ENCODE peak calls at places on chromosomes 2 and 18, in six cellular contexts. Z is effector memory CD4-positive, alpha-beta T cell; H is NT2/D1; X is IMR-90; G is H1; Q is pancreas. S is an unnamed sample. For H3K9me3, the result is how much of the 10 kb centered on the place peaks cover.

GRCh38 chr2:215427585-215427984 is 8.3 kb downstream of the FN1 start:
- DNase-seq in Z (no peak), G (no peak), Q (no peak), H (no peak), X (peak), S (no peak)

GRCh38 chr2:239829326-239829725 is 195.8 kb downstream of the NDUFA10 start:
- DNase-seq in X (no peak), Q (no peak), Z (no peak), G (no peak), H (no peak), S (peak)

GRCh38 chr2:17416891-17417391 is 101.3 kb downstream of the RAD51AP2 start:
- DNase-seq in Z (no peak), G (no peak), Q (no peak), X (peak), H (no peak), S (no peak)

GRCh38 chr2:64134813-64135212 is 9.4 kb downstream of the PELI1 start:
- DNase-seq in G (no peak), X (no peak), Z (no peak), H (no peak), Q (no peak), S (no peak)

GRCh38 chr2:62569907-62570793 is 64.2 kb upstream of the TMEM17 start:
- DNase-seq in Q (peak), H (no peak), X (no peak), Z (no peak), G (no peak), S (no peak)

GRCh38 chr18:31990823-31991222 is 27.8 kb upstream of the RNF125 start:
- DNase-seq in Q (no peak), Z (no peak), H (no peak), G (no peak), X (no peak), S (no peak)

GRCh38 chr18:8413751-8414150 is 195.5 kb upstream of the RAB12 start:
- DNase-seq in H (no peak), G (no peak), Z (no peak), Q (no peak), X (no peak), S (no peak)

GRCh38 chr2:195038158-195038557 is 618.9 kb upstream of the SLC39A10 start:
- DNase-seq in H (no peak), X (no peak), Q (no peak), G (no peak), Z (no peak), S (no peak)

GRCh38 chr2:102498414-102498813 is 25.4 kb downstream of the SLC9A4 start:
- DNase-seq in X (no peak), Q (no peak), Z (no peak), H (no peak), G (no peak), S (no peak)

GRCh38 chr18:69996951-69997798 is 49.5 kb upstream of the CD226 start:
- DNase-seq in Z (no peak), Q (no peak), H (no peak), X (no peak), G (no peak), S (no peak)

GRCh38 chr2:132814651-132815050 is 144.6 kb upstream of the LYPD1 start:
- DNase-seq in H (no peak), G (no peak), X (no peak), Z (no peak), Q (no peak), S (no peak)

GRCh38 chr2:151826737-151827157 is 1.5 kb downstream of the ARL5A start:
- DNase-seq in Q (no peak), H (no peak), G (no peak), Z (no peak), X (peak), S (no peak)

GRCh38 chr2:10773841-10774341 is 38.7 kb downstream of the PDIA6 start:
- DNase-seq in Q (no peak), X (no peak), Z (no peak), H (no peak), G (no peak), S (no peak)

GRCh38 chr2:196324212-196324611 is 152.8 kb upstream of the STK17B start:
- DNase-seq in G (no peak), H (no peak), Z (no peak), X (peak), Q (no peak), S (no peak)

GRCh38 chr2:74625658-74626425 is 22.3 kb downstream of the M1AP start:
- DNase-seq in Q (no peak), Z (no peak), G (no peak), X (peak), H (no peak), S (no peak)

GRCh38 chr2:74744731-74745505 is 89.0 kb upstream of the HK2 start:
- DNase-seq in X (no peak), Z (no peak), G (no peak), H (no peak), Q (no peak), S (no peak)

DNA sequence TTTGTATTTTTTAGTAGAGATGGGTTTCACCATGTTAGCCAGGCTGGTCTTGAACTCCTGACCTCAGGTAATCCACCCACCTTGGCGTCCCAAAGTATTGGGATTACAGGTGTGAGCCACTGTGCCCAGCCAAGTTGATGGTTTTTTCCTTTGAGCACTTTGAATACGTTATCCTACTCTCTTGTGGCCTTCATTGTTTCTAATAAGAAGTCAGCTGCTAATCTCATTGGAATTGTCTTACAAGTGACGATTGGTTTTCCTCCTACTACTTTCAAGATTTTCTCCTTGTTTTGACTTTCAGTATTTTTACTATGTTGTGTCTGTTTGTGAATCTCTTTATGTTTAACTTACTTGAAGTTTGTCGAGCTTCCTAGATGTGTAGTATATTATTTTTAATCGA is 88.5 kb downstream of the TMEM200C start:
- DNase-seq in Z (no peak), H (no peak), X (no peak), G (no peak), Q (no peak), S (no peak)
- H3K9me3 ChIP-seq in Z (under half), H (under half), X (under half), G (under half), Q (under half), S (under half)

DNA sequence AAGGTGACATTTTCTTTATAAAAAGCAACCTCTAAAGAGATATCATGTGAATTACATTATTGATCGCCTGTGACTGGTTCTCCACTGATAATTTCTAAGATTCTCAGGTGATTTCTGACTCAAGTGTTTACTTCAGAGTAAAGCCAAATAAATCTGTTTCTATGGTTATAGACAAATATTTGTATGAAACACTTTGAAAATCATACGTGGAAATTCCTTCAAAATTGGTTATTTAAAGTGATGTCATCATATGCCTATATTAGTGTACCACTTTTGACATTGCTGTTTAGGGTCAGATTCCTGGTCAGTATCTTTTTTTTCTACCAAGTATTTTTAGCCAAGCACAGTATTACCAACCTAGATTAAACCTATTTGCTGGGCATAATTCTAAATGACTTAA is 881.3 kb upstream of the FAM98A start:
- DNase-seq in Q (no peak), X (no peak), H (no peak), Z (no peak), G (no peak), S (no peak)
- H3K9me3 ChIP-seq in Q (under half), X (under half), H (under half), Z (under half), G (under half), S (under half)

DNA sequence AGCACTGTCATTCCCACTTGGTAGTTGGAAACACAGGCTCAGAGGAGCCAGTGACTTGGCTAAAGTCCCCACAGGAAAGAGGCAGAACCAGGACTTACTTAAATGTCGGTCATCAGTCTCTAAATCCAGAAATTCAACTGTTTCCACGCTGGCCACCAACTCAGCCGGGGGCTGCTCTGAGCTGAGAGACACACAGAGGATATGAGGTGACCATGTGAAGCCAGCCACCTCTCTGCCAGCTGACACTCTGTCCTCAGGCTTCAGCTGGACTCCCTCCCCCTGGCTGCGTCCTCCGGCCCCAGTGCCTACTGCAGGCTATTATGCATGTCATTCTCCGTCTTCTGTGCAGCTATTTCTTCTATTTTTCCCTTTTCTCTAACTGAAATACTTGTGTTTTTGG is 168.9 kb downstream of the ANKRD30B start:
- DNase-seq in Z (no peak), G (no peak), H (no peak), Q (no peak), X (no peak), S (no peak)
- H3K9me3 ChIP-seq in Z (under half), G (half or more), H (under half), Q (under half), X (under half), S (under half)

GRCh38 chr2:36473230-36473629 is 117.7 kb downstream of the CRIM1 start:
- DNase-seq in Z (no peak), H (no peak), G (no peak), X (no peak), Q (no peak), S (no peak)
- H3K9me3 ChIP-seq in Z (under half), H (under half), G (under half), X (under half), Q (under half), S (under half)

GRCh38 chr18:37764526-37764925 is 198.9 kb upstream of the CELF4 start:
- DNase-seq in G (no peak), Z (no peak), X (no peak), Q (no peak), H (no peak), S (no peak)

DNA sequence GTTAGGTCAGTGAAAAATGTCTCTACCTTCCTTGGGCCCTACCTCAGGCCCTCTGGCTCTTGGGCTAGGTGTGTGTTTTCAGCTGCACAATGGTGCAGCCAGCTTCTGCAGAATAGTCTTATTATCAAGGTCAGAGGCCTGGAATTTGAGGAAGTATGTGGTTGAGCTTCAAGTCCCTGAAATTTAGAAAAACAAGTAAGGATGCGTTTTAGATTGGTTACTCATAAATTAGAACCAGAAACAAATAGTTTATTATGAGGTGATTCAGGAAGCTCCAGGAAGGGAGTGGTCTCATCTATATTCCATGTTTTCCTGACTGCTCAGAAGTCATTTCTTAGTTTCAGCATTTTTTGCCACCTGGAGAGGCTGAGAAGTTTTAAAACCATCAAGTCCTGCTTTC is 204.2 kb upstream of the CELF4 start:
- DNase-seq in Q (no peak), G (no peak), X (no peak), Z (no peak), H (no peak), S (no peak)
- H3K9me3 ChIP-seq in Q (under half), G (under half), X (under half), Z (under half), H (under half), S (under half)

GRCh38 chr2:1739961-1740713 is 4.2 kb downstream of the PXDN start:
- DNase-seq in X (peak), H (no peak), Z (no peak), G (no peak), Q (no peak), S (peak)

GRCh38 chr2:1738646-1739302 is 5.5 kb downstream of the PXDN start:
- DNase-seq in H (no peak), G (no peak), X (no peak), Q (no peak), Z (no peak), S (peak)

GRCh38 chr2:1739322-1739957 is 4.9 kb downstream of the PXDN start:
- DNase-seq in Z (no peak), H (no peak), Q (no peak), G (no peak), X (no peak), S (no peak)

GRCh38 chr2:1736997-1737480 is 7.3 kb downstream of the PXDN start:
- DNase-seq in Q (no peak), H (no peak), X (peak), Z (no peak), G (no peak), S (peak)

GRCh38 chr2:1738163-1738562 is 6.2 kb downstream of the PXDN start:
- DNase-seq in G (no peak), Q (no peak), Z (no peak), H (no peak), X (no peak), S (no peak)
- H3K9me3 ChIP-seq in G (under half), Q (under half), Z (under half), H (under half), X (under half), S (under half)

DNA sequence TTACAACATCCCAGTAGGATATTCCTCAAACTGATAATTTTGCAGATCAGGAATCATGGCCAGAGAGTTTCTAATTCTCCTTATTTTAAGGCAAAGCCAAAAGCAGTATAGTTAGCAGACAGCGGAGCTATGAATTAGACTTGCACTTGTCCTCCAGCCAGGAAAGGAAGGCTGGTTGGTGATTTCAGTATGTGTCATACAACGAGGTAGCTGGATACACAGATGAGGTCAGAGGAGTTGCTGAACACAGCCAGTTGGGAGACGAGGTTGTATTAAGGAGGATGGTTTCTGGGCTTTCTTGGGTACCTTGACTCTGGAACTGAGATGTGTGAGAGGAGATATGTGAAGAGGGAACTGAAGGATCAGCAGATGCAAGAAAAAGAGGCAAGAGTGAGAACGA is 185.2 kb downstream of the SOX11 start:
- DNase-seq in H (no peak), G (no peak), Z (no peak), Q (no peak), X (peak), S (no peak)
- H3K9me3 ChIP-seq in H (under half), G (under half), Z (under half), Q (under half), X (under half), S (under half)

GRCh38 chr18:50508228-50508627 is 51.7 kb upstream of the MAPK4 start:
- DNase-seq in Z (no peak), H (no peak), Q (no peak), G (no peak), X (no peak), S (no peak)
- H3K9me3 ChIP-seq in Z (under half), H (under half), Q (under half), G (under half), X (under half), S (under half)

GRCh38 chr18:39911716-39912115 is 2043.3 kb upstream of the PIK3C3 start:
- DNase-seq in Q (no peak), X (no peak), Z (no peak), G (no peak), H (no peak), S (no peak)
- H3K9me3 ChIP-seq in Q (under half), X (under half), Z (under half), G (under half), H (under half), S (under half)

GRCh38 chr2:98510322-98510662 is 65.6 kb downstream of the INPP4A start:
- DNase-seq in Z (no peak), H (no peak), Q (no peak), G (no peak), X (no peak), S (no peak)
- H3K9me3 ChIP-seq in Z (under half), H (under half), Q (under half), G (under half), X (under half), S (under half)

S was measured in aorta.